ENCODE peak calls at places on chromosomes 12 and 14, in five cellular contexts. One of them, this sample, is unnamed.

GRCh38 chr12:95836630-95837239 is 22.0 kb upstream of the SNRPF start:
- DNase-seq in Daoy: peak
- DNase-seq in AG09309: no peak
- DNase-seq in NCI-H510A: no peak
- DNase-seq in lower lobe of right lung: no peak
- DNase-seq in this sample: no peak

GRCh38 chr12:16389594-16389993 is 42.1 kb downstream of the MGST1 start:
- DNase-seq in Daoy: peak
- DNase-seq in AG09309: peak
- DNase-seq in NCI-H510A: no peak
- DNase-seq in lower lobe of right lung: no peak
- DNase-seq in this sample: no peak

GRCh38 chr12:15088115-15088514 is 115.3 kb downstream of the PDE6H start:
- DNase-seq in Daoy: peak
- DNase-seq in AG09309: no peak
- DNase-seq in NCI-H510A: no peak
- DNase-seq in lower lobe of right lung: no peak
- DNase-seq in this sample: no peak

GRCh38 chr12:8992086-8992409 is 2.7 kb downstream of the KLRG1 start:
- DNase-seq in Daoy: no peak
- DNase-seq in AG09309: no peak
- DNase-seq in NCI-H510A: no peak
- DNase-seq in lower lobe of right lung: no peak
- DNase-seq in this sample: no peak

GRCh38 chr12:47820631-47821345 is 1.1 kb upstream of the HDAC7 start:
- DNase-seq in Daoy: peak
- DNase-seq in AG09309: peak
- DNase-seq in NCI-H510A: no peak
- DNase-seq in lower lobe of right lung: peak
- DNase-seq in this sample: peak

GRCh38 chr14:89418452-89418851 is 1.4 kb upstream of the FOXN3 start:
- DNase-seq in Daoy: peak
- DNase-seq in AG09309: no peak
- DNase-seq in NCI-H510A: no peak
- DNase-seq in lower lobe of right lung: no peak
- DNase-seq in this sample: no peak

GRCh38 chr12:11734781-11735180 is 85.3 kb downstream of the ETV6 start:
- DNase-seq in Daoy: no peak
- DNase-seq in AG09309: no peak
- DNase-seq in NCI-H510A: no peak
- DNase-seq in lower lobe of right lung: no peak
- DNase-seq in this sample: no peak

GRCh38 chr12:93571854-93572711 is at the start of gene SOCS2:
- DNase-seq in Daoy: peak
- DNase-seq in AG09309: no peak
- DNase-seq in NCI-H510A: peak
- DNase-seq in lower lobe of right lung: peak
- DNase-seq in this sample: peak

GRCh38 chr14:30873308-30874119 is 845 bp upstream of the COCH start:
- DNase-seq in Daoy: no peak
- DNase-seq in AG09309: no peak
- DNase-seq in NCI-H510A: no peak
- DNase-seq in lower lobe of right lung: no peak
- DNase-seq in this sample: no peak

GRCh38 chr14:103186894-103187586 is 63.8 kb downstream of the TNFAIP2 start:
- DNase-seq in Daoy: no peak
- DNase-seq in AG09309: no peak
- DNase-seq in NCI-H510A: no peak
- DNase-seq in lower lobe of right lung: no peak
- DNase-seq in this sample: no peak

GRCh38 chr12:93322784-93323183 is 54.9 kb upstream of the NUDT4 start:
- DNase-seq in Daoy: peak
- DNase-seq in AG09309: peak
- DNase-seq in NCI-H510A: no peak
- DNase-seq in lower lobe of right lung: no peak
- DNase-seq in this sample: no peak

GRCh38 chr14:52873694-52874093 is 77.2 kb downstream of the FERMT2 start:
- DNase-seq in Daoy: no peak
- DNase-seq in AG09309: peak
- DNase-seq in NCI-H510A: no peak
- DNase-seq in lower lobe of right lung: no peak
- DNase-seq in this sample: peak

GRCh38 chr14:55323910-55324309 is 52.7 kb downstream of the FBXO34 start:
- DNase-seq in Daoy: no peak
- DNase-seq in AG09309: no peak
- DNase-seq in NCI-H510A: no peak
- DNase-seq in lower lobe of right lung: no peak
- DNase-seq in this sample: no peak

GRCh38 chr12:62738611-62739010 is 196.3 kb downstream of the PPM1H start:
- DNase-seq in Daoy: no peak
- DNase-seq in AG09309: no peak
- DNase-seq in NCI-H510A: no peak
- DNase-seq in lower lobe of right lung: no peak
- DNase-seq in this sample: no peak

GRCh38 chr12:38161123-38162000 is 155.2 kb upstream of the ALG10B start:
- DNase-seq in Daoy: no peak
- DNase-seq in AG09309: no peak
- DNase-seq in NCI-H510A: no peak
- DNase-seq in lower lobe of right lung: no peak
- DNase-seq in this sample: no peak

GRCh38 chr12:47442310-47442709 is 263.5 kb downstream of the RPAP3 start:
- DNase-seq in Daoy: no peak
- DNase-seq in AG09309: no peak
- DNase-seq in NCI-H510A: no peak
- DNase-seq in lower lobe of right lung: no peak
- DNase-seq in this sample: no peak

GRCh38 chr12:94535614-94535932 is 75.9 kb upstream of the CEP83 start:
- DNase-seq in Daoy: no peak
- DNase-seq in AG09309: no peak
- DNase-seq in NCI-H510A: peak
- DNase-seq in lower lobe of right lung: no peak
- DNase-seq in this sample: no peak

GRCh38 chr14:93375673-93376156 is 28.7 kb downstream of the COX8C start:
- DNase-seq in Daoy: no peak
- DNase-seq in AG09309: no peak
- DNase-seq in NCI-H510A: no peak
- DNase-seq in lower lobe of right lung: no peak
- DNase-seq in this sample: no peak

GRCh38 chr12:4386756-4387155 is 7.2 kb upstream of the FGF23 start:
- DNase-seq in Daoy: no peak
- DNase-seq in AG09309: no peak
- DNase-seq in NCI-H510A: no peak
- DNase-seq in lower lobe of right lung: no peak
- DNase-seq in this sample: no peak

GRCh38 chr12:81128930-81129554 is 51.2 kb downstream of the ACSS3 start:
- DNase-seq in Daoy: peak
- DNase-seq in AG09309: peak
- DNase-seq in NCI-H510A: peak
- DNase-seq in lower lobe of right lung: no peak
- DNase-seq in this sample: no peak

GRCh38 chr14:20334017-20334416 is 938 bp upstream of the CCNB1IP1 start:
- DNase-seq in Daoy: no peak
- DNase-seq in AG09309: no peak
- DNase-seq in NCI-H510A: no peak
- DNase-seq in lower lobe of right lung: no peak
- DNase-seq in this sample: no peak

GRCh38 chr14:102074415-102074964 is 12.4 kb downstream of the HSP90AA1 start:
- DNase-seq in Daoy: no peak
- DNase-seq in AG09309: no peak
- DNase-seq in NCI-H510A: no peak
- DNase-seq in lower lobe of right lung: no peak
- DNase-seq in this sample: no peak

GRCh38 chr14:69247691-69248440 is 12.1 kb upstream of the GALNT16 start:
- DNase-seq in Daoy: no peak
- DNase-seq in AG09309: peak
- DNase-seq in NCI-H510A: no peak
- DNase-seq in lower lobe of right lung: no peak
- DNase-seq in this sample: no peak

GRCh38 chr14:22926316-22926715 is 2.9 kb downstream of the PRMT5 start:
- DNase-seq in Daoy: no peak
- DNase-seq in AG09309: no peak
- DNase-seq in NCI-H510A: no peak
- DNase-seq in lower lobe of right lung: no peak
- DNase-seq in this sample: no peak

GRCh38 chr14:95713596-95714371 is at the start of gene TCL1A:
- DNase-seq in Daoy: peak
- DNase-seq in AG09309: no peak
- DNase-seq in NCI-H510A: no peak
- DNase-seq in lower lobe of right lung: no peak
- DNase-seq in this sample: no peak